ENCODE peak calls at places on chromosomes 12 and 14, in nine cellular contexts. One of them, this sample, is unnamed.

GRCh38 chr12:94046626-94047410 is 101.6 kb upstream of the PLXNC1 start:
- DNase-seq in NCI-H1436: no peak
- DNase-seq in activated CD4-positive, alpha-beta T cell treated with anti-CD3 and anti-CD28 coated beads, Interleukin-2, amount 50 U/mL, for 1 hour: no peak
- DNase-seq in NCI-H1417: no peak
- DNase-seq in heart left ventricle: peak
- DNase-seq in naive thymus-derived CD8-positive, alpha-beta T cell: no peak
- DNase-seq in A172: no peak
- DNase-seq in NCI-H1930: no peak
- DNase-seq in esophagus squamous epithelium: no peak
- DNase-seq in this sample: no peak

GRCh38 chr12:109736552-109737108 is 23.0 kb downstream of the FAM222A start:
- DNase-seq in NCI-H1436: no peak
- DNase-seq in activated CD4-positive, alpha-beta T cell treated with anti-CD3 and anti-CD28 coated beads, Interleukin-2, amount 50 U/mL, for 1 hour: no peak
- DNase-seq in NCI-H1417: no peak
- DNase-seq in heart left ventricle: peak
- DNase-seq in naive thymus-derived CD8-positive, alpha-beta T cell: no peak
- DNase-seq in A172: peak
- DNase-seq in NCI-H1930: no peak
- DNase-seq in esophagus squamous epithelium: no peak
- DNase-seq in this sample: peak

GRCh38 chr14:67650694-67651093 is 23.7 kb downstream of the VTI1B start:
- DNase-seq in NCI-H1436: no peak
- DNase-seq in activated CD4-positive, alpha-beta T cell treated with anti-CD3 and anti-CD28 coated beads, Interleukin-2, amount 50 U/mL, for 1 hour: no peak
- DNase-seq in NCI-H1417: no peak
- DNase-seq in heart left ventricle: no peak
- DNase-seq in naive thymus-derived CD8-positive, alpha-beta T cell: no peak
- DNase-seq in A172: no peak
- DNase-seq in NCI-H1930: no peak
- DNase-seq in esophagus squamous epithelium: no peak
- DNase-seq in this sample: peak

GRCh38 chr14:49999216-49999761 is 106.4 kb downstream of the ARF6 start:
- DNase-seq in NCI-H1436: no peak
- DNase-seq in activated CD4-positive, alpha-beta T cell treated with anti-CD3 and anti-CD28 coated beads, Interleukin-2, amount 50 U/mL, for 1 hour: peak
- DNase-seq in NCI-H1417: no peak
- DNase-seq in heart left ventricle: peak
- DNase-seq in naive thymus-derived CD8-positive, alpha-beta T cell: peak
- DNase-seq in A172: peak
- DNase-seq in NCI-H1930: no peak
- DNase-seq in esophagus squamous epithelium: peak
- DNase-seq in this sample: peak

GRCh38 chr12:64392221-64392620 is 1.7 kb upstream of the C12orf56 start:
- DNase-seq in NCI-H1436: no peak
- DNase-seq in activated CD4-positive, alpha-beta T cell treated with anti-CD3 and anti-CD28 coated beads, Interleukin-2, amount 50 U/mL, for 1 hour: no peak
- DNase-seq in NCI-H1417: no peak
- DNase-seq in heart left ventricle: no peak
- DNase-seq in naive thymus-derived CD8-positive, alpha-beta T cell: no peak
- DNase-seq in A172: peak
- DNase-seq in NCI-H1930: no peak
- DNase-seq in esophagus squamous epithelium: no peak
- DNase-seq in this sample: peak

GRCh38 chr14:21248739-21249411 is 20.4 kb downstream of the HNRNPC start:
- DNase-seq in NCI-H1436: no peak
- DNase-seq in activated CD4-positive, alpha-beta T cell treated with anti-CD3 and anti-CD28 coated beads, Interleukin-2, amount 50 U/mL, for 1 hour: no peak
- DNase-seq in NCI-H1417: no peak
- DNase-seq in heart left ventricle: no peak
- DNase-seq in naive thymus-derived CD8-positive, alpha-beta T cell: no peak
- DNase-seq in A172: no peak
- DNase-seq in NCI-H1930: no peak
- DNase-seq in esophagus squamous epithelium: no peak
- DNase-seq in this sample: no peak

GRCh38 chr14:67441672-67442071 is 29.7 kb upstream of the PLEK2 start:
- DNase-seq in NCI-H1436: no peak
- DNase-seq in activated CD4-positive, alpha-beta T cell treated with anti-CD3 and anti-CD28 coated beads, Interleukin-2, amount 50 U/mL, for 1 hour: no peak
- DNase-seq in NCI-H1417: no peak
- DNase-seq in heart left ventricle: peak
- DNase-seq in naive thymus-derived CD8-positive, alpha-beta T cell: no peak
- DNase-seq in A172: no peak
- DNase-seq in NCI-H1930: no peak
- DNase-seq in esophagus squamous epithelium: no peak
- DNase-seq in this sample: no peak

GRCh38 chr12:79128956-79129355 is 264.4 kb downstream of the SYT1 start:
- DNase-seq in NCI-H1436: no peak
- DNase-seq in activated CD4-positive, alpha-beta T cell treated with anti-CD3 and anti-CD28 coated beads, Interleukin-2, amount 50 U/mL, for 1 hour: no peak
- DNase-seq in NCI-H1417: no peak
- DNase-seq in heart left ventricle: no peak
- DNase-seq in naive thymus-derived CD8-positive, alpha-beta T cell: no peak
- DNase-seq in A172: no peak
- DNase-seq in NCI-H1930: no peak
- DNase-seq in esophagus squamous epithelium: no peak
- DNase-seq in this sample: no peak

GRCh38 chr12:78671295-78671694 is 193.3 kb upstream of the SYT1 start:
- DNase-seq in NCI-H1436: no peak
- DNase-seq in activated CD4-positive, alpha-beta T cell treated with anti-CD3 and anti-CD28 coated beads, Interleukin-2, amount 50 U/mL, for 1 hour: no peak
- DNase-seq in NCI-H1417: no peak
- DNase-seq in heart left ventricle: no peak
- DNase-seq in naive thymus-derived CD8-positive, alpha-beta T cell: no peak
- DNase-seq in A172: peak
- DNase-seq in NCI-H1930: no peak
- DNase-seq in esophagus squamous epithelium: no peak
- DNase-seq in this sample: no peak

GRCh38 chr12:112125250-112125999 is at the start of gene TRAFD1:
- DNase-seq in NCI-H1436: peak
- DNase-seq in activated CD4-positive, alpha-beta T cell treated with anti-CD3 and anti-CD28 coated beads, Interleukin-2, amount 50 U/mL, for 1 hour: peak
- DNase-seq in NCI-H1417: peak
- DNase-seq in heart left ventricle: peak
- DNase-seq in naive thymus-derived CD8-positive, alpha-beta T cell: peak
- DNase-seq in A172: peak
- DNase-seq in NCI-H1930: peak
- DNase-seq in esophagus squamous epithelium: peak
- DNase-seq in this sample: peak

GRCh38 chr14:31927348-31927826 is 149.7 kb upstream of the ARHGAP5 start:
- DNase-seq in NCI-H1436: no peak
- DNase-seq in activated CD4-positive, alpha-beta T cell treated with anti-CD3 and anti-CD28 coated beads, Interleukin-2, amount 50 U/mL, for 1 hour: no peak
- DNase-seq in NCI-H1417: no peak
- DNase-seq in heart left ventricle: peak
- DNase-seq in naive thymus-derived CD8-positive, alpha-beta T cell: no peak
- DNase-seq in A172: peak
- DNase-seq in NCI-H1930: no peak
- DNase-seq in esophagus squamous epithelium: no peak
- DNase-seq in this sample: peak

GRCh38 chr12:96359328-96359727 is 40.9 kb downstream of the CDK17 start:
- DNase-seq in NCI-H1436: no peak
- DNase-seq in activated CD4-positive, alpha-beta T cell treated with anti-CD3 and anti-CD28 coated beads, Interleukin-2, amount 50 U/mL, for 1 hour: no peak
- DNase-seq in NCI-H1417: no peak
- DNase-seq in heart left ventricle: no peak
- DNase-seq in naive thymus-derived CD8-positive, alpha-beta T cell: no peak
- DNase-seq in A172: no peak
- DNase-seq in NCI-H1930: no peak
- DNase-seq in esophagus squamous epithelium: no peak
- DNase-seq in this sample: no peak

GRCh38 chr12:98471085-98471484 is 44.3 kb upstream of the TMPO start:
- DNase-seq in NCI-H1436: no peak
- DNase-seq in activated CD4-positive, alpha-beta T cell treated with anti-CD3 and anti-CD28 coated beads, Interleukin-2, amount 50 U/mL, for 1 hour: no peak
- DNase-seq in NCI-H1417: no peak
- DNase-seq in heart left ventricle: no peak
- DNase-seq in naive thymus-derived CD8-positive, alpha-beta T cell: no peak
- DNase-seq in A172: no peak
- DNase-seq in NCI-H1930: no peak
- DNase-seq in esophagus squamous epithelium: no peak
- DNase-seq in this sample: no peak

This sample was measured in AG20443.